ENCODE peak calls at places on chromosomes 11 and 22, in eight cellular contexts. I is CD8-positive, alpha-beta T cell; A is lower lobe of right lung; R is CD4-positive, CD25-positive, alpha-beta regulatory T cell; X is A549; Q is upper lobe of right lung; N is HAP-1; T is heart right ventricle. F is an unnamed sample.

GRCh38 chr22:43392385-43392989 is 19.3 kb upstream of the MPPED1 start:
- DNase-seq in I (no peak), A (peak; percentile 31), R (no peak), X (no peak), Q (no peak), N (no peak), T (no peak), F (no peak)

GRCh38 chr11:88424881-88425280 is 87.3 kb upstream of the CTSC start:
- DNase-seq in I (no peak), A (no peak), R (no peak), X (no peak), Q (no peak), N (no peak), T (no peak), F (no peak)

GRCh38 chr22:39029227-39029626 is 8.3 kb downstream of the APOBEC3D start:
- DNase-seq in I (no peak), A (no peak), R (no peak), X (no peak), Q (no peak), N (no peak), T (no peak), F (peak; percentile 6)

GRCh38 chr22:45009881-45010531 is at the start of gene PHF21B:
- DNase-seq in I (no peak), A (no peak), R (no peak), X (peak; percentile 71), Q (no peak), N (peak; percentile 90), T (peak; percentile 57), F (peak; percentile 61)

GRCh38 chr11:32081129-32081641 is 9.7 kb upstream of the RCN1 start:
- DNase-seq in I (no peak), A (no peak), R (no peak), X (peak; percentile 52), Q (no peak), N (no peak), T (no peak), F (peak; percentile 64)

GRCh38 chr11:69467646-69468045 is 13.8 kb upstream of the LINC01488 start:
- DNase-seq in I (no peak), A (peak; percentile 42), R (no peak), X (no peak), Q (no peak), N (no peak), T (no peak), F (peak; percentile 58)

GRCh38 chr11:28756977-28757376 is 648.8 kb downstream of the METTL15 start:
- DNase-seq in I (no peak), A (no peak), R (no peak), X (peak; percentile 78), Q (no peak), N (no peak), T (no peak), F (no peak)

GRCh38 chr11:74338963-74339362 is 27.5 kb upstream of the P4HA3 start:
- DNase-seq in I (no peak), A (no peak), R (no peak), X (no peak), Q (no peak), N (no peak), T (no peak), F (no peak)

GRCh38 chr11:76667856-76668255 is 2.7 kb downstream of the LRRC32 start:
- DNase-seq in I (no peak), A (no peak), R (no peak), X (no peak), Q (peak; percentile 38), N (no peak), T (no peak), F (no peak)

GRCh38 chr11:124329787-124330478 is 9.9 kb upstream of the OR8D2 start:
- DNase-seq in I (no peak), A (no peak), R (no peak), X (no peak), Q (no peak), N (no peak), T (no peak), F (no peak)

GRCh38 chr22:18156878-18157713 is 7.1 kb downstream of the USP18 start:
- DNase-seq in I (peak; percentile 31), A (no peak), R (peak; percentile 46), X (peak; percentile 65), Q (peak; percentile 62), N (peak; percentile 83), T (peak; percentile 72), F (peak; percentile 73)

GRCh38 chr22:22835892-22836291 is 51.7 kb upstream of the IGLL5 start:
- DNase-seq in I (no peak), A (no peak), R (no peak), X (no peak), Q (no peak), N (no peak), T (no peak), F (no peak)

GRCh38 chr11:34632105-34632780 is 11.3 kb downstream of the EHF start:
- DNase-seq in I (no peak), A (no peak), R (no peak), X (peak; percentile 41), Q (no peak), N (no peak), T (peak; percentile 34), F (no peak)

GRCh38 chr11:72591785-72592490 is 82.3 kb downstream of the PDE2A start:
- DNase-seq in I (peak; percentile 78), A (no peak), R (peak; percentile 63), X (no peak), Q (no peak), N (no peak), T (no peak), F (no peak)

GRCh38 chr22:37428649-37429586 is 1.6 kb upstream of the ELFN2 start:
- DNase-seq in I (peak; percentile 71), A (no peak), R (peak; percentile 58), X (peak; percentile 53), Q (no peak), N (peak; percentile 82), T (no peak), F (peak; percentile 75)

GRCh38 chr22:37426532-37427127 is 649 bp downstream of the ELFN2 start:
- DNase-seq in I (no peak), A (no peak), R (no peak), X (no peak), Q (no peak), N (no peak), T (no peak), F (no peak)

GRCh38 chr22:37427128-37427710 is at the start of gene ELFN2:
- DNase-seq in I (no peak), A (no peak), R (no peak), X (no peak), Q (no peak), N (peak; percentile 61), T (no peak), F (peak; percentile 75)

GRCh38 chr22:37425800-37426531 is 1.3 kb downstream of the ELFN2 start:
- DNase-seq in I (no peak), A (no peak), R (no peak), X (peak; percentile 22), Q (no peak), N (peak; percentile 37), T (no peak), F (peak; percentile 26)

DNA sequence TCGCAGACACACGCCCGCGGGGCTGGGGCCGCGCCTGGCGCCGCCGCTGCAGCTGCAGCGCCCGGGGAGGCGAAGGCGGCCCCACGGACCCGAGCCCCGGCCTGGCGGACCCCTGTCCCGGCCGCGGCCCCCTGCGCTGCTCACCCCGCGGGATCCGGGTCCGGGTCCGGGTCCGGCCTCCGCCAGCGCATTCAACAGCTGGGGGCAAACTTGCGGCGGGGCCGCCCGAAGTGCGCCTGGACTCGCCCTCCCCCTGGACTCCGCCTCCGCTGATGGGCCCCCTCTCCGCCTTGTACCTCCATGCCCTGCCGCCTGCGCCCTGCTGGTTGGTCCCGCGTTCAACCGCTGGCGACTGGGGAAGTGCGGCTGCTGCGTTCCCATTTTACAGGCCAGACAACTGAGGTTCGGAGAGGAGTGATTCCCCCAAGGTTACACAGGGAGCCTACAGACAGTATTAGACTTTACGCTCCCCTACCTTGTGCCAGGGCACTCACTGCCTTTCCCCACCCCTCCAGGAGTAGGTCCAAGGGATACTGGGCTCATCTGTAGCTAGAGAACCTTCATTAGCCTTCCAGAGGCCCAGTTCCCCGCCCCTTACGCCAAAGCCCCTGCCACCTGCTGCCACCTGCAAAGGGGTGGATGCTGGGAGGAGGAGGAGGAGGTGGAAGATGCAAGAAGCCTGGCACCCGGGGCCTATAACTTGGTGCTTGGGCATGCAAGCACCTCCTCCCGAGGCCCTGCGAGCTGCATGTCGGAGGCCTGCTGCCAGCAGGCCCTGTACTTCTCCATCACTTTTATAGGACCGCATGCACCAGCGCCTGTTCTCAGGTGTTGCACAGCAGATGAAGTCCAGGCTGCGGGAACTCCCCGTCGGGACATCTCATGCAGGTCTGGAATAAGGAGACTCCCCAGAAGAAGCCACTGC is 694 bp upstream of the ELFN2 start:
- DNase-seq in I (no peak), A (no peak), R (no peak), X (no peak), Q (no peak), N (peak; percentile 34), T (no peak), F (no peak)
- H3K4me3 ChIP-seq in I (peak overlapping the region; percentile 19), A (peak overlapping the region; percentile 50), R (no peak overlapping the region), X (peak overlapping the region; percentile 90), Q (peak overlapping the region; percentile 39), N (peak overlapping the region; percentile 45), T (peak overlapping the region; percentile 43), F (peak overlapping the region; percentile 66)

GRCh38 chr11:2714871-2715270 is 15.1 kb upstream of the KCNQ1OT1 start:
- DNase-seq in I (no peak), A (no peak), R (no peak), X (no peak), Q (no peak), N (no peak), T (no peak), F (no peak)

GRCh38 chr11:2717561-2717960 is 17.8 kb upstream of the KCNQ1OT1 start:
- DNase-seq in I (no peak), A (no peak), R (no peak), X (no peak), Q (no peak), N (no peak), T (no peak), F (no peak)

GRCh38 chr11:2715716-2716350 is 16.0 kb upstream of the KCNQ1OT1 start:
- DNase-seq in I (no peak), A (no peak), R (no peak), X (no peak), Q (no peak), N (no peak), T (no peak), F (peak; percentile 58)

GRCh38 chr11:2714463-2714800 is 14.6 kb upstream of the KCNQ1OT1 start:
- DNase-seq in I (no peak), A (no peak), R (no peak), X (no peak), Q (no peak), N (no peak), T (no peak), F (peak; percentile 30)

GRCh38 chr11:2716376-2717095 is 16.7 kb upstream of the KCNQ1OT1 start:
- DNase-seq in I (no peak), A (no peak), R (no peak), X (no peak), Q (no peak), N (no peak), T (no peak), F (peak; percentile 76)
- H3K9me3 ChIP-seq in I (no peaks in the 10 kb centered on the region), A (no peaks in the 10 kb centered on the region), R (no peaks in the 10 kb centered on the region), X (no peaks in the 10 kb centered on the region), Q (no peaks in the 10 kb centered on the region), N (no peaks in the 10 kb centered on the region), T (no peaks in the 10 kb centered on the region), F (no peaks in the 10 kb centered on the region)

GRCh38 chr11:67996622-67997459 is 7.1 kb downstream of the UNC93B1 start:
- DNase-seq in I (peak; percentile 34), A (peak; percentile 87), R (no peak), X (peak; percentile 92), Q (peak; percentile 91), N (peak; percentile 96), T (no peak), F (peak; percentile 92)
- H3K4me3 ChIP-seq in I (no peak overlapping the region), A (no peak overlapping the region), R (no peak overlapping the region), X (no peak overlapping the region), Q (no peak overlapping the region), N (peak overlapping the region; percentile 32), T (no peak overlapping the region), F (no peak overlapping the region)

GRCh38 chr22:30031328-30031727 is 48.9 kb upstream of the HORMAD2 start:
- DNase-seq in I (no peak), A (no peak), R (no peak), X (no peak), Q (no peak), N (no peak), T (no peak), F (no peak)
- H3K9me3 ChIP-seq in I (no peaks in the 10 kb centered on the region), A (no peaks in the 10 kb centered on the region), R (no peaks in the 10 kb centered on the region), X (no peaks in the 10 kb centered on the region), Q (no peaks in the 10 kb centered on the region), N (no peaks in the 10 kb centered on the region), T (no peaks in the 10 kb centered on the region), F (no peaks in the 10 kb centered on the region)